ENCODE peak calls at places on chromosome 12, in five cellular contexts. One of them, this sample, is unnamed.

GRCh38 chr12:132329036-132329738 is at the start of gene GALNT9:
- DNase-seq in endothelial cell: peak; percentile 57
- DNase-seq in GM12864: no peak
- DNase-seq in foreskin fibroblast: peak; percentile 17
- DNase-seq in lower leg skin: no peak
- DNase-seq in this sample: no peak

GRCh38 chr12:27615331-27615891 is 80.8 kb upstream of the REP15 start:
- DNase-seq in GM12864: no peak
- DNase-seq in endothelial cell: no peak
- DNase-seq in foreskin fibroblast: peak; percentile 54
- DNase-seq in lower leg skin: no peak
- DNase-seq in this sample: no peak

GRCh38 chr12:113678222-113678621 is 206.6 kb upstream of the LHX5 start:
- DNase-seq in endothelial cell: no peak
- DNase-seq in foreskin fibroblast: no peak
- DNase-seq in lower leg skin: no peak
- DNase-seq in GM12864: no peak
- DNase-seq in this sample: no peak

GRCh38 chr12:3249081-3249800 is 172.1 kb downstream of the TSPAN9 start:
- DNase-seq in endothelial cell: no peak
- DNase-seq in lower leg skin: no peak
- DNase-seq in GM12864: no peak
- DNase-seq in foreskin fibroblast: no peak
- DNase-seq in this sample: no peak

GRCh38 chr12:108340037-108340436 is 926 bp upstream of the CMKLR1 start:
- DNase-seq in endothelial cell: no peak
- DNase-seq in foreskin fibroblast: no peak
- DNase-seq in GM12864: no peak
- DNase-seq in lower leg skin: no peak
- DNase-seq in this sample: no peak

GRCh38 chr12:107515446-107515958 is 170.1 kb upstream of the PWP1 start:
- DNase-seq in foreskin fibroblast: peak; percentile 86
- DNase-seq in endothelial cell: no peak
- DNase-seq in lower leg skin: peak; percentile 89
- DNase-seq in GM12864: no peak
- DNase-seq in this sample: peak; percentile 22

GRCh38 chr12:78185109-78185508 is 354.4 kb downstream of the NAV3 start:
- DNase-seq in endothelial cell: no peak
- DNase-seq in foreskin fibroblast: peak; percentile 70
- DNase-seq in GM12864: no peak
- DNase-seq in lower leg skin: no peak
- DNase-seq in this sample: no peak

GRCh38 chr12:104290320-104290719 is 13.2 kb upstream of the EID3 start:
- DNase-seq in GM12864: no peak
- DNase-seq in foreskin fibroblast: no peak
- DNase-seq in lower leg skin: no peak
- DNase-seq in endothelial cell: no peak
- DNase-seq in this sample: no peak

GRCh38 chr12:47982770-47983169 is 19.4 kb downstream of the TMEM106C start:
- DNase-seq in endothelial cell: no peak
- DNase-seq in lower leg skin: no peak
- DNase-seq in GM12864: no peak
- DNase-seq in foreskin fibroblast: no peak
- DNase-seq in this sample: no peak

GRCh38 chr12:105555556-105555973 is 225.1 kb downstream of the C12orf75 start:
- DNase-seq in GM12864: no peak
- DNase-seq in foreskin fibroblast: no peak
- DNase-seq in lower leg skin: no peak
- DNase-seq in endothelial cell: no peak
- DNase-seq in this sample: no peak

GRCh38 chr12:6953417-6954315 is 2.5 kb downstream of the PTPN6 start:
- DNase-seq in GM12864: peak; percentile 92
- DNase-seq in lower leg skin: no peak
- DNase-seq in foreskin fibroblast: no peak
- DNase-seq in endothelial cell: peak; percentile 55
- DNase-seq in this sample: no peak

GRCh38 chr12:114932806-114933205 is 248.8 kb upstream of the TBX3 start:
- DNase-seq in GM12864: no peak
- DNase-seq in foreskin fibroblast: peak; percentile 21
- DNase-seq in endothelial cell: no peak
- DNase-seq in lower leg skin: no peak
- DNase-seq in this sample: no peak

GRCh38 chr12:63968685-63969084 is 124.2 kb downstream of the SRGAP1 start:
- DNase-seq in foreskin fibroblast: no peak
- DNase-seq in lower leg skin: no peak
- DNase-seq in endothelial cell: no peak
- DNase-seq in GM12864: no peak
- DNase-seq in this sample: no peak

GRCh38 chr12:108608616-108609015 is 10.7 kb upstream of the TMEM119 start:
- DNase-seq in GM12864: no peak
- DNase-seq in foreskin fibroblast: no peak
- DNase-seq in lower leg skin: no peak
- DNase-seq in endothelial cell: no peak
- DNase-seq in this sample: no peak

GRCh38 chr12:24991209-24992049 is 42.5 kb upstream of the BCAT1 start:
- DNase-seq in GM12864: peak; percentile 67
- DNase-seq in lower leg skin: no peak
- DNase-seq in endothelial cell: no peak
- DNase-seq in foreskin fibroblast: peak; percentile 75
- DNase-seq in this sample: peak; percentile 36

GRCh38 chr12:119417440-119417839 is 82.9 kb downstream of the CCDC60 start:
- DNase-seq in GM12864: no peak
- DNase-seq in endothelial cell: no peak
- DNase-seq in lower leg skin: no peak
- DNase-seq in foreskin fibroblast: no peak
- DNase-seq in this sample: no peak

GRCh38 chr12:124086299-124086898 is 113.4 kb downstream of the ZNF664 start:
- DNase-seq in lower leg skin: peak; percentile 68
- DNase-seq in foreskin fibroblast: no peak
- DNase-seq in endothelial cell: no peak
- DNase-seq in GM12864: no peak
- DNase-seq in this sample: no peak

GRCh38 chr12:70267550-70267949 is 24.3 kb downstream of the CNOT2 start:
- DNase-seq in GM12864: no peak
- DNase-seq in lower leg skin: no peak
- DNase-seq in endothelial cell: no peak
- DNase-seq in foreskin fibroblast: peak; percentile 59
- DNase-seq in this sample: peak; percentile 36

GRCh38 chr12:15227004-15227679 is 5.9 kb upstream of the RERG start:
- DNase-seq in lower leg skin: no peak
- DNase-seq in endothelial cell: peak; percentile 51
- DNase-seq in GM12864: no peak
- DNase-seq in foreskin fibroblast: peak; percentile 78
- DNase-seq in this sample: no peak

GRCh38 chr12:38527631-38528030 is 211.1 kb downstream of the ALG10B start:
- DNase-seq in foreskin fibroblast: no peak
- DNase-seq in endothelial cell: no peak
- DNase-seq in lower leg skin: no peak
- DNase-seq in GM12864: no peak
- DNase-seq in this sample: no peak

GRCh38 chr12:79407671-79408622 is 282.8 kb downstream of the PAWR start:
- DNase-seq in foreskin fibroblast: peak; percentile 91
- DNase-seq in GM12864: peak; percentile 4
- DNase-seq in lower leg skin: no peak
- DNase-seq in endothelial cell: peak; percentile 58
- DNase-seq in this sample: peak; percentile 76

GRCh38 chr12:96171905-96172304 is 22.3 kb upstream of the ELK3 start:
- DNase-seq in endothelial cell: no peak
- DNase-seq in lower leg skin: no peak
- DNase-seq in foreskin fibroblast: no peak
- DNase-seq in GM12864: no peak
- DNase-seq in this sample: no peak

GRCh38 chr12:122503147-122503751 is 2.5 kb upstream of the ZCCHC8 start:
- DNase-seq in foreskin fibroblast: peak; percentile 36
- DNase-seq in endothelial cell: no peak
- DNase-seq in GM12864: no peak
- DNase-seq in lower leg skin: no peak
- DNase-seq in this sample: no peak

GRCh38 chr12:122501489-122501989 is 807 bp upstream of the ZCCHC8 start:
- DNase-seq in lower leg skin: no peak
- DNase-seq in foreskin fibroblast: no peak
- DNase-seq in GM12864: no peak
- DNase-seq in endothelial cell: no peak
- DNase-seq in this sample: no peak

GRCh38 chr12:122499991-122500684 is 594 bp downstream of the ZCCHC8 start:
- DNase-seq in GM12864: no peak
- DNase-seq in foreskin fibroblast: peak; percentile 76
- DNase-seq in lower leg skin: peak; percentile 91
- DNase-seq in endothelial cell: peak; percentile 63
- DNase-seq in this sample: no peak

GRCh38 chr12:122503783-122504590 is 3.3 kb upstream of the ZCCHC8 start:
- DNase-seq in lower leg skin: no peak
- DNase-seq in endothelial cell: no peak
- DNase-seq in GM12864: no peak
- DNase-seq in foreskin fibroblast: no peak
- DNase-seq in this sample: no peak

DNA sequence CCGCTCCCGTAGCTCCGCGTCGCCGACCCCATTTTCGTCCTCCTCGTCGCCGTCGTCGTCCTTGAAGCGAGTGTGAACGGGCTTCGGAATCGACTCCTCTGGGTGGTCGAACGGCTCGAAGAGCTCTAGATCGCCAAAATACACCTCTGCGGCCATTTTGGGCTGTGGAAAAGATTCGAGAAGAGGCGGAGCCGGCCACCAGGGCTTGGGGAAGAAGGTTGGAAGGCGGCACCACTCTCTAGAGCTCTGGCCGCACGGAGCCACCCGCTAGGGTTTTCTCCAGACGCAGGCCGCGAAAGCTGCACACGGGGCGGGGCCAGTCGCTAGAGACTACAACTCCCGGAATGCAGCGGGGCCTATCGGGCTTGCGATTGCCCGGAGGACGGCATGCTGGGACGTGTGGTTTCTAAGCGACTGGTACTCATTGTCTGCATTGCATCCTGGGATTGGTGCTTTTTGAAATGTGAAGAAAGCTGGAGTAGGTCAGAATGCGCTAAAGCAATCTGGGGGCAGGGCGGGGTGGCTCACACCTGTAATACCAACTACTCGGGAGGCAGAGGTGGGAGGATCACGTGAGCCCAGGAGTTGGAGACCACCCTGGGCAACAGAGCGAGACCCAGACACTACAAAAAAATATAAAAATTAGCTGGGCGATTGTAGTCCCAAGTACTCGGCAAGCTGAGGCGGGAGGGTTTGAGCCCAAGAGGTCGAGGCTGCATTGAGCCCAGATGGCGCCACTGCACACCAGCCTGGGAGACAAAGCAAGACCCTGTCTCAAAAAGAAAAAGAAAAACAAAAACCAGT is at the start of gene ZCCHC8:
- DNase-seq in lower leg skin: peak; percentile 99
- DNase-seq in endothelial cell: peak; percentile 94
- DNase-seq in foreskin fibroblast: peak; percentile 99
- DNase-seq in GM12864: peak; percentile 98
- DNase-seq in this sample: peak; percentile 94
- TF ChIP-seq CTCF in lower leg skin: no peak
- TF ChIP-seq CTCF in endothelial cell: no peak
- TF ChIP-seq CTCF in foreskin fibroblast: no peak
- TF ChIP-seq CTCF in GM12864: peak; percentile 16
- TF ChIP-seq CTCF in this sample: no peak

GRCh38 chr12:51538149-51538548 is 52.9 kb upstream of the SCN8A start:
- DNase-seq in foreskin fibroblast: no peak
- DNase-seq in endothelial cell: no peak
- DNase-seq in GM12864: no peak
- DNase-seq in lower leg skin: peak; percentile 50
- DNase-seq in this sample: no peak

GRCh38 chr12:51533799-51534198 is 57.2 kb upstream of the SCN8A start:
- DNase-seq in endothelial cell: no peak
- DNase-seq in lower leg skin: no peak
- DNase-seq in GM12864: no peak
- DNase-seq in foreskin fibroblast: peak; percentile 28
- DNase-seq in this sample: no peak

GRCh38 chr12:51534216-51534615 is 56.8 kb upstream of the SCN8A start:
- DNase-seq in lower leg skin: peak; percentile 13
- DNase-seq in foreskin fibroblast: no peak
- DNase-seq in endothelial cell: no peak
- DNase-seq in GM12864: no peak
- DNase-seq in this sample: no peak

GRCh38 chr12:51534675-51535074 is 56.4 kb upstream of the SCN8A start:
- DNase-seq in foreskin fibroblast: no peak
- DNase-seq in endothelial cell: no peak
- DNase-seq in GM12864: no peak
- DNase-seq in lower leg skin: peak; percentile 53
- DNase-seq in this sample: no peak

GRCh38 chr12:51536159-51536558 is 54.9 kb upstream of the SCN8A start:
- DNase-seq in endothelial cell: no peak
- DNase-seq in foreskin fibroblast: peak; percentile 30
- DNase-seq in GM12864: no peak
- DNase-seq in lower leg skin: no peak
- DNase-seq in this sample: no peak
- TF ChIP-seq CTCF in endothelial cell: peak; percentile 26
- TF ChIP-seq CTCF in foreskin fibroblast: no peak
- TF ChIP-seq CTCF in GM12864: no peak
- TF ChIP-seq CTCF in lower leg skin: no peak
- TF ChIP-seq CTCF in this sample: no peak

GRCh38 chr12:93824514-93825500 is 147.6 kb downstream of the CRADD start:
- DNase-seq in foreskin fibroblast: peak; percentile 52
- DNase-seq in endothelial cell: no peak
- DNase-seq in lower leg skin: no peak
- DNase-seq in GM12864: no peak
- DNase-seq in this sample: no peak

GRCh38 chr12:93827179-93827578 is 150.0 kb downstream of the CRADD start:
- DNase-seq in foreskin fibroblast: no peak
- DNase-seq in endothelial cell: no peak
- DNase-seq in GM12864: no peak
- DNase-seq in lower leg skin: no peak
- DNase-seq in this sample: no peak

GRCh38 chr12:93823616-93824410 is 146.6 kb downstream of the CRADD start:
- DNase-seq in endothelial cell: no peak
- DNase-seq in GM12864: no peak
- DNase-seq in foreskin fibroblast: peak; percentile 50
- DNase-seq in lower leg skin: no peak
- DNase-seq in this sample: no peak

GRCh38 chr12:93825926-93826599 is 148.9 kb downstream of the CRADD start:
- DNase-seq in GM12864: no peak
- DNase-seq in lower leg skin: no peak
- DNase-seq in endothelial cell: no peak
- DNase-seq in foreskin fibroblast: peak; percentile 50
- DNase-seq in this sample: no peak

GRCh38 chr12:93825501-93825888 is 148.3 kb downstream of the CRADD start:
- DNase-seq in GM12864: no peak
- DNase-seq in foreskin fibroblast: no peak
- DNase-seq in endothelial cell: no peak
- DNase-seq in lower leg skin: no peak
- DNase-seq in this sample: no peak
- TF ChIP-seq CTCF in GM12864: no peak
- TF ChIP-seq CTCF in foreskin fibroblast: no peak
- TF ChIP-seq CTCF in endothelial cell: no peak
- TF ChIP-seq CTCF in lower leg skin: no peak
- TF ChIP-seq CTCF in this sample: no peak

DNA sequence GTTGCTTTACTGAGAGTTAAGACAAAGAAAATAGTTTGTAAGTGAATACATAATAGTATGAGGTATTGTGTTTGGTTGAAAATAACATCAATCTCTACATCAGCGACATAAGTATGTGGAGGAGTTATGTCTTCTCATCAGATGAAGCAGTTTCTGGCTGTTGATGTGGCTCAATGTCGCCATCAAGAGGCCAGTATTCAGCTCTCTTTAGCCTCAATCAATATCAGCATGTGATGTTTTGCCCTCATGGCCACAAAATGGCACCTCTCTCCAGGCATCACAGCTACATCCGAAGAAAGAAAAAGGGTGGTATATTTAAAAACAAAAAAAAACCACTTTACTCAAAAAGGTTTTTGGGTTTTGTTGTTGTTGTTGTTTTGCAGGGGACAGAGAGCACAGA is 302.3 kb upstream of the TMEM132C start:
- DNase-seq in endothelial cell: no peak
- DNase-seq in foreskin fibroblast: peak; percentile 4
- DNase-seq in GM12864: no peak
- DNase-seq in lower leg skin: no peak
- DNase-seq in this sample: no peak
- TF ChIP-seq CTCF in endothelial cell: no peak
- TF ChIP-seq CTCF in foreskin fibroblast: peak; percentile 26
- TF ChIP-seq CTCF in GM12864: no peak
- TF ChIP-seq CTCF in lower leg skin: no peak
- TF ChIP-seq CTCF in this sample: no peak